ENCODE peak calls at places on chromosomes 12 and 14, in nine cellular contexts. I, E, O, Y, K, V, S, M and A are unnamed samples.

GRCh38 chr12:55713721-55714120 is 2.1 kb upstream of the BLOC1S1 start:
- DNase-seq in S (no peak), E (no peak), M (no peak), Y (no peak), O (no peak), K (no peak), V (no peak), I (no peak), A (no peak)

GRCh38 chr12:67517181-67517887 is 131.2 kb upstream of the DYRK2 start:
- DNase-seq in O (peak), V (no peak), K (no peak), Y (peak), S (peak), I (no peak), M (no peak), E (peak), A (no peak)

GRCh38 chr12:97324471-97324870 is 138.1 kb upstream of the RMST start:
- DNase-seq in M (peak), S (no peak), O (no peak), V (no peak), Y (peak), K (no peak), E (no peak), I (no peak), A (no peak)

GRCh38 chr12:24879644-24880043 is 69.3 kb downstream of the BCAT1 start:
- DNase-seq in M (no peak), E (no peak), Y (no peak), V (no peak), K (no peak), S (no peak), O (no peak), I (no peak), A (no peak)

GRCh38 chr12:5665615-5666014 is 233.7 kb downstream of the NTF3 start:
- DNase-seq in I (no peak), K (no peak), M (no peak), V (no peak), E (no peak), O (no peak), Y (no peak), S (no peak), A (no peak)

GRCh38 chr12:67469666-67470065 is 178.9 kb upstream of the DYRK2 start:
- DNase-seq in K (no peak), M (no peak), Y (no peak), O (no peak), V (no peak), S (peak), I (no peak), E (no peak), A (no peak)

GRCh38 chr12:6780573-6780972 is 8.3 kb downstream of the LAG3 start:
- DNase-seq in V (no peak), M (no peak), I (no peak), E (no peak), K (no peak), Y (no peak), O (no peak), S (no peak), A (no peak)

GRCh38 chr12:74515849-74516248 is 21.8 kb upstream of the ATXN7L3B start:
- DNase-seq in I (no peak), K (no peak), M (no peak), Y (no peak), O (no peak), E (no peak), V (no peak), S (no peak), A (no peak)

GRCh38 chr12:68591716-68592437 is 18.8 kb upstream of the RAP1B start:
- DNase-seq in O (no peak), K (no peak), M (no peak), I (no peak), Y (no peak), V (no peak), S (no peak), E (no peak), A (no peak)

DNA sequence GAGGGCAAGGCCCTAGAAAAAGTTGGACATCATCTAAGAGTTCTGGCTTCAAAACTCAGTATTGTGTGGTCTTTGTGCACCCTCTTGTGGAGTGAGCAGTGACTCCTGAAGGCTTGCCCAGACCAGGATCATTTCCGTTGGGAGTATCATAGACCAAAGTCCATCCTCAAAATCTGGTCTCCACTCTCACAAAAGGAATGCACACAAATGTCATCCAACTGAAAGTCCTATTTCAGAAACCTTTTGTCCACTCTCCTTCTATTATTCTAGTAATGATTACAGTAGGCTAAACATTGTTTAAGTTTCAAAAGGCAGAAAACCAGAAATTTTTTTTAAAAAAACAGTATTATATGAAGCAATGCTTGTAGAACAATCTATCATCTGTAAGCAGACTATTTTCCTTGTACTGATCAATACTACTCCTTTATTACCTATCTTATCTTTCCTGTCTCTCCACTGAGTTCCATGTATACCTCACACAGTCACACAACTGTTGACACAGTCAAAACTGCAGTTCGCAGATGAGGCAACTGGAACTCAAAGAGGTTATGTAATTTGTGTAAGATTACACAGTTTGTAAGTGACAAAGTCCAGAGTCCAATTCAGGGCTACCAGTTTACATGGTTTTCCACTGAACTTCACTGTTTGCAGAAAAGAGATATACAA is 41.4 kb downstream of the COX16 start:
- DNase-seq in O (peak), K (peak), M (no peak), S (no peak), V (no peak), Y (no peak), E (peak), I (peak), A (no peak)
- TF ChIP-seq POLR2AphosphoS5 in O (no peak), K (no peak), M (no peak), S (no peak), V (no peak), Y (no peak), E (no peak), I (no peak), A (no peak)

GRCh38 chr12:62600038-62600437 is 133.4 kb downstream of the MON2 start:
- DNase-seq in Y (no peak), V (no peak), O (peak), K (no peak), M (no peak), S (no peak), I (no peak), E (no peak), A (no peak)
- TF ChIP-seq EP300 in Y (no peak), V (no peak), O (no peak), K (no peak), M (no peak), S (no peak), I (no peak), E (no peak), A (no peak)

GRCh38 chr14:64704145-64704742 is at the start of gene PLEKHG3:
- DNase-seq in S (peak), Y (no peak), O (peak), K (peak), M (peak), I (peak), E (peak), V (peak), A (peak)
- TF ChIP-seq POLR2AphosphoS5 in S (peak), Y (peak), O (no peak), K (peak), M (peak), I (no peak), E (peak), V (peak), A (no peak)

GRCh38 chr14:99818503-99819036 is 25.4 kb downstream of the EML1 start:
- DNase-seq in E (no peak), K (no peak), O (no peak), S (no peak), M (no peak), Y (no peak), V (no peak), I (no peak), A (no peak)
- TF ChIP-seq EP300 in E (no peak), K (no peak), O (no peak), S (no peak), M (no peak), Y (no peak), V (no peak), I (no peak), A (no peak)

GRCh38 chr12:128814411-128815261 is 9.1 kb downstream of the SLC15A4 start:
- DNase-seq in Y (no peak), S (peak), K (no peak), I (no peak), M (no peak), O (no peak), E (no peak), V (no peak), A (no peak)

GRCh38 chr12:128813883-128814282 is 9.9 kb downstream of the SLC15A4 start:
- DNase-seq in E (no peak), M (no peak), O (no peak), S (peak), V (no peak), K (no peak), Y (no peak), I (no peak), A (peak)

GRCh38 chr12:128815779-128816642 is 7.7 kb downstream of the SLC15A4 start:
- DNase-seq in S (peak), E (no peak), V (no peak), Y (no peak), O (no peak), M (no peak), I (no peak), K (no peak), A (no peak)

GRCh38 chr12:128811806-128812205 is 12.0 kb downstream of the SLC15A4 start:
- DNase-seq in M (no peak), Y (no peak), E (no peak), S (peak), K (no peak), O (no peak), I (no peak), V (no peak), A (no peak)

GRCh38 chr12:128813392-128813791 is 10.4 kb downstream of the SLC15A4 start:
- DNase-seq in S (peak), I (no peak), V (no peak), O (no peak), Y (no peak), K (no peak), E (no peak), M (no peak), A (no peak)
- TF ChIP-seq POLR2AphosphoS5 in S (no peak), I (no peak), V (no peak), O (no peak), Y (no peak), K (no peak), E (no peak), M (no peak), A (no peak)

GRCh38 chr12:104510145-104510872 is 53.6 kb downstream of the CHST11 start:
- DNase-seq in O (peak), I (no peak), M (no peak), Y (no peak), K (no peak), V (no peak), S (no peak), E (no peak), A (no peak)

GRCh38 chr12:104508752-104509446 is 52.2 kb downstream of the CHST11 start:
- DNase-seq in Y (no peak), S (no peak), M (no peak), I (no peak), E (no peak), K (no peak), O (no peak), V (no peak), A (no peak)

GRCh38 chr12:104513681-104514080 is 56.9 kb downstream of the CHST11 start:
- DNase-seq in S (no peak), E (no peak), Y (no peak), I (no peak), O (no peak), M (no peak), V (no peak), K (no peak), A (no peak)

GRCh38 chr12:104507672-104508071 is 50.9 kb downstream of the CHST11 start:
- DNase-seq in M (no peak), V (no peak), E (no peak), K (no peak), I (no peak), S (no peak), O (no peak), Y (no peak), A (no peak)

DNA sequence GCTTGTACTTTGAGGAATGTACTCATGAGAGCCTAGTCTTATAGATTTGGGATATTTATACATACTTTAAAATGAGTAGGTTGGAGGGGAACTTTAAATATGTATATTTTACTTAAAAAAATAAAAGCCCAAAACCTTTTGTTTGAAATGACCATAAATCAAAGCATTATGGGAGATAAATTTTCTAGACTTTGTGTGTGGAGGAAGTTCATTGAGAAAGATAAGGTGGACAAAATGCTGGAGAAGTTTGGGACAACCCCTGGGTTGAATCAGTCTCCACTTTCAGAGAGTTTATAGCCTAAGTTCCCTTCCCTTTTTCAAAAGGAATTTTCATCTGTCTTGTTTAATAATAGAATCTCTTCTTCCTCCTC is 54.1 kb downstream of the CHST11 start:
- DNase-seq in S (no peak), M (no peak), I (no peak), E (no peak), O (no peak), Y (no peak), K (no peak), V (no peak), A (no peak)
- TF ChIP-seq EP300 in S (no peak), M (no peak), I (no peak), E (no peak), O (no peak), Y (no peak), K (no peak), V (no peak), A (no peak)

DNA sequence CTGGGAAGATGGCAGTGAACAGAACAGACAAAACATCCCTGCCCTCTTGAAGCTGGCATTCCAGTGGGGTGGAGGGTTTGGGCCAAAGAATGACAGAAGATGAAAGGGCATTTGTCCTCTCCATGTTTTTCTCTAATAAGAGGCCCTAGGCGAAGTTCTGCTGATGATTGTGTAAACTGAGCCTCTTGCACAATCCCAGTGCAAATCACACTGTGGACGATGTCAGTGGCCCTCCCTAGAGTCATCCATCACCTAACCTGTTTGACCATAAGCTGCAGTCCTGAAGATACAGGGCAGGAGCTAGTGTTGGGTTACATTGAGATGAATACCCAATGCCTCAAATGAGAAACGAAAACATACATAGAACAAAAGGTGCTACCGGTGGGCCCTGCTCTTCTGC is 622.4 kb upstream of the TBX3 start:
- DNase-seq in M (no peak), K (no peak), O (no peak), Y (no peak), V (no peak), E (no peak), S (no peak), I (peak), A (no peak)
- TF ChIP-seq POLR2AphosphoS5 in M (no peak), K (no peak), O (no peak), Y (no peak), V (no peak), E (no peak), S (no peak), I (no peak), A (no peak)

DNA sequence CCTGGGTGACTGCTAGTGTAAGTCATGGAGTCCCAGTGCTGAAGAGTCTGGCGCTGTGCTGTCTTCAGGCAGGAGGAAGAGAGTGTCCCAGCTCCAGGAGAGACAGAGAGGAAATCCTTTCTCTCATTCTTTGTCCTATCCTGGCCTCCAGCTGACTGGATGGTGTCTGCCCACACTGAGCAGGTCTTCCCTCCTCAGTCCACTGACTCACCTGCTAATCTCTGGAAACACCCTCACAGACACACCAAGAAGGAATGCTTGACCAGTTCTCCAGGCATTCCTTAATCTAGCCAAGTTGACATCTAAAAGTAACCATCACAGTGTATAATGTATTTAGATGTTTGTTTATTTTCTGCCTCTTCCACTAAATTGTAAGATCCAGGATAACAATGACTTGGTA is 53.9 kb downstream of the EMP1 start:
- DNase-seq in M (no peak), S (no peak), K (no peak), E (no peak), Y (no peak), O (no peak), V (no peak), I (no peak), A (no peak)
- TF ChIP-seq EP300 in M (no peak), S (no peak), K (no peak), E (no peak), Y (no peak), O (no peak), V (no peak), I (no peak), A (no peak)

GRCh38 chr14:49594347-49595089 is 4.2 kb upstream of the LRR1 start:
- DNase-seq in K (no peak), I (no peak), S (no peak), E (peak), M (no peak), Y (no peak), V (no peak), O (peak), A (no peak)

GRCh38 chr14:49598182-49598478 is 610 bp upstream of the LRR1 start:
- DNase-seq in S (no peak), O (peak), V (no peak), Y (no peak), M (no peak), I (no peak), E (peak), K (peak), A (no peak)

GRCh38 chr14:49593016-49593415 is 5.7 kb upstream of the LRR1 start:
- DNase-seq in O (no peak), S (no peak), I (no peak), Y (no peak), K (no peak), V (no peak), E (no peak), M (no peak), A (no peak)

GRCh38 chr14:49598479-49599301 is at the start of gene LRR1:
- DNase-seq in Y (peak), O (peak), K (peak), S (peak), V (peak), I (peak), E (peak), M (peak), A (peak)
- TF ChIP-seq POLR2AphosphoS5 in Y (peak), O (peak), K (peak), S (peak), V (peak), I (peak), E (peak), M (peak), A (no peak)

DNA sequence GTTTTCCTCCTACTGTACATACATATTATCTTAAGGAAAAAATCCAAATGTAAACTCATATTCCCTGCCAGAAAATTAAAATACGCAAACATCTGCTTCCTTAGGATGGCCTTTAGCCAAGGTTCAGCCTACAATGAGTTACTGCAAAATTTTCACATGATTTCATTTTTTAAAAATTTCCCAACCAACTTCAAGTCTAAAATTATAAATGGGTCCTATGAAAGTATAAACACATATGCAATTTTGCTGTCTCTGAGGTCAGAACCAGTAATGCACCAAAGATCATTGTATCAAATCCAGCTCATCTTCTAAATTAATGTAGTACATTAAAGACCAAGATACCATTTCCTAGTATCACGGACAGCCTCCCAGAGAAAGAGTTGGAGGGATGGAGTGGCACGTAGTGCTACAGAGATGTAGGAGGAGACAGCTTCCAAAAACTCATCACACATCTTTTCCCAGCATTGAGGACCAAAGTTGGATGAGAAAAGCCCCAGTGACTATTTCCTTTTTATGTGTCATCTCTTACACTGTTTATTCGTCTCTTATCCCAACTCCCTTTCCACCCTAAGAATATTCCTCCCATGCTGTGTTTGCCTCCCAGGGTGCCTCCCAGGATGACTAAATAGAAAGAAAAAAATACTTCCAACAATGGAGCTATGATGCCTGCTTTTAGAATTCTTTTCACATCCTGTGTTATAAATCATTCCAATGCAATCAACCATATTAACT is 92.3 kb upstream of the SLCO1C1 start:
- DNase-seq in S (no peak), M (no peak), I (no peak), O (no peak), V (no peak), K (no peak), Y (no peak), E (no peak), A (no peak)
- TF ChIP-seq EP300 in S (no peak), M (no peak), I (no peak), O (no peak), V (no peak), K (peak), Y (no peak), E (no peak), A (no peak)